ENCODE peak calls at places on chromosomes 4 and X, in six cellular contexts. A is cardiac muscle cell, C is sigmoid colon, F is hepatocyte, I is stomach, J is WERI-Rb-1. Y is an unnamed sample.

GRCh38 chrX:45524805-45525204 is 324.1 kb upstream of the DIPK2B start:
- DNase-seq in A (no peak), C (no peak), F (no peak), I (no peak), J (no peak), Y (peak; percentile 38)

GRCh38 chrX:113136841-113137240 is 296.2 kb upstream of the AMOT start:
- DNase-seq in A (no peak), C (no peak), F (no peak), I (no peak), J (no peak), Y (no peak)

GRCh38 chr4:56307423-56307822 is 79.9 kb downstream of the AASDH start:
- DNase-seq in A (no peak), C (no peak), F (no peak), I (no peak), J (no peak), Y (peak; percentile 81)

GRCh38 chr4:96677499-96677898 is 837.6 kb downstream of the PDHA2 start:
- DNase-seq in A (no peak), C (no peak), F (no peak), I (no peak), J (no peak), Y (peak; percentile 29)

GRCh38 chrX:67546496-67547423 is 2.9 kb downstream of the AR start:
- DNase-seq in A (no peak), C (no peak), F (no peak), I (no peak), J (no peak), Y (no peak)

GRCh38 chr4:2787230-2788100 is 5.4 kb upstream of the SH3BP2 start:
- DNase-seq in A (no peak), C (peak; percentile 78), F (no peak), I (peak; percentile 35), J (no peak), Y (no peak)

GRCh38 chrX:42096262-42096939 is 173.0 kb upstream of the CASK start:
- DNase-seq in A (no peak), C (no peak), F (peak; percentile 77), I (peak; percentile 46), J (no peak), Y (peak; percentile 91)

GRCh38 chr4:83082777-83083176 is 31.8 kb downstream of the PLAC8 start:
- DNase-seq in A (no peak), C (no peak), F (no peak), I (peak; percentile 45), J (no peak), Y (peak; percentile 4)

GRCh38 chr4:12583286-12583685 is 900.9 kb downstream of the RAB28 start:
- DNase-seq in A (no peak), C (no peak), F (no peak), I (no peak), J (no peak), Y (no peak)

GRCh38 chrX:123493857-123494256 is 239.0 kb downstream of the THOC2 start:
- DNase-seq in A (no peak), C (no peak), F (no peak), I (no peak), J (no peak), Y (no peak)

GRCh38 chr4:183571350-183572076 is 66.7 kb downstream of the ING2 start:
- DNase-seq in A (peak; percentile 89), C (no peak), F (peak; percentile 82), I (peak; percentile 74), J (no peak), Y (peak; percentile 67)

GRCh38 chr4:76953956-76954355 is 4.4 kb downstream of the SEPTIN11 start:
- DNase-seq in A (no peak), C (no peak), F (no peak), I (no peak), J (no peak), Y (no peak)

GRCh38 chr4:76147454-76148141 is 599 bp downstream of the NUP54 start:
- DNase-seq in A (peak; percentile 82), C (peak; percentile 72), F (peak; percentile 84), I (peak; percentile 46), J (peak; percentile 95), Y (peak; percentile 67)

GRCh38 chr4:151540728-151541437 is 131.9 kb downstream of the FHIP1A start:
- DNase-seq in A (no peak), C (no peak), F (peak; percentile 70), I (no peak), J (no peak), Y (peak; percentile 100)

GRCh38 chrX:109463729-109464128 is 18.2 kb downstream of the GUCY2F start:
- DNase-seq in A (no peak), C (no peak), F (no peak), I (no peak), J (no peak), Y (peak; percentile 37)

GRCh38 chrX:48737213-48737938 is 24.2 kb upstream of the GLOD5 start:
- DNase-seq in A (peak; percentile 94), C (peak; percentile 97), F (peak; percentile 94), I (peak; percentile 89), J (peak; percentile 93), Y (peak; percentile 93)

GRCh38 chrX:107204063-107204605 is 2.1 kb downstream of the NUP62CL start:
- DNase-seq in A (no peak), C (no peak), F (peak; percentile 34), I (no peak), J (peak; percentile 73), Y (no peak)

GRCh38 chr4:119139822-119140252 is 4.2 kb downstream of the MYOZ2 start:
- DNase-seq in A (no peak), C (no peak), F (no peak), I (no peak), J (no peak), Y (no peak)

GRCh38 chr4:188246488-188246887 is 107.2 kb downstream of the TRIML1 start:
- DNase-seq in A (no peak), C (no peak), F (no peak), I (no peak), J (no peak), Y (no peak)

GRCh38 chr4:187019896-187020295 is 296.2 kb upstream of the FAT1 start:
- DNase-seq in A (no peak), C (no peak), F (no peak), I (no peak), J (no peak), Y (no peak)

GRCh38 chrX:134158821-134159512 is 78.0 kb upstream of the CCDC160 start:
- DNase-seq in A (no peak), C (no peak), F (no peak), I (no peak), J (no peak), Y (no peak)

GRCh38 chr4:152778656-152779512 is 646 bp downstream of the TIGD4 start:
- DNase-seq in A (no peak), C (peak; percentile 66), F (peak; percentile 28), I (peak; percentile 36), J (peak; percentile 53), Y (peak; percentile 27)

GRCh38 chr4:151555151-151555945 is 146.4 kb downstream of the FHIP1A start:
- DNase-seq in A (no peak), C (no peak), F (no peak), I (no peak), J (no peak), Y (peak; percentile 85)

GRCh38 chr4:165931741-165932140 is 58.7 kb downstream of the TLL1 start:
- DNase-seq in A (no peak), C (no peak), F (no peak), I (no peak), J (no peak), Y (no peak)

GRCh38 chr4:6032249-6033244 is 14.3 kb upstream of the C4orf50 start:
- DNase-seq in A (no peak), C (no peak), F (no peak), I (peak; percentile 72), J (no peak), Y (no peak)

GRCh38 chr4:2417196-2417764 is 1.2 kb downstream of the ZFYVE28 start:
- DNase-seq in A (peak; percentile 43), C (no peak), F (peak; percentile 54), I (no peak), J (no peak), Y (no peak)

GRCh38 chrX:35890699-35891098 is 28.8 kb upstream of the CFAP47 start:
- DNase-seq in A (peak; percentile 80), C (no peak), F (peak; percentile 75), I (peak; percentile 48), J (peak; percentile 59), Y (peak; percentile 48)

GRCh38 chrX:19624754-19625153 is 109.4 kb upstream of the MAP3K15 start:
- DNase-seq in A (no peak), C (no peak), F (no peak), I (no peak), J (no peak), Y (peak; percentile 30)

GRCh38 chr4:102345795-102346100 is 466 bp upstream of the SLC39A8 start:
- DNase-seq in A (no peak), C (no peak), F (no peak), I (no peak), J (no peak), Y (no peak)
- TF ChIP-seq CTCF in A (no peak), C (no peak), F (no peak), I (no peak), J (no peak), Y (no peak)

GRCh38 chr4:8010618-8011017 is 71.0 kb upstream of the AFAP1 start:
- DNase-seq in A (peak; percentile 98), C (peak; percentile 78), F (peak; percentile 81), I (peak; percentile 52), J (peak; percentile 85), Y (no peak)

GRCh38 chr4:8009710-8010534 is 70.3 kb upstream of the AFAP1 start:
- DNase-seq in A (no peak), C (no peak), F (no peak), I (no peak), J (no peak), Y (no peak)

GRCh38 chr4:8015512-8015911 is 75.9 kb upstream of the AFAP1 start:
- DNase-seq in A (no peak), C (no peak), F (no peak), I (no peak), J (no peak), Y (peak; percentile 17)

GRCh38 chr4:8013976-8014726 is 74.5 kb upstream of the AFAP1 start:
- DNase-seq in A (no peak), C (no peak), F (no peak), I (no peak), J (no peak), Y (no peak)

GRCh38 chr4:8012517-8012916 is 72.9 kb upstream of the AFAP1 start:
- DNase-seq in A (no peak), C (no peak), F (no peak), I (no peak), J (no peak), Y (no peak)
- H3K27me3 ChIP-seq in A (no peaks in the 10 kb centered on the region), C (no peaks in the 10 kb centered on the region), F (no peaks in the 10 kb centered on the region), I (no peaks in the 10 kb centered on the region), J (no peaks in the 10 kb centered on the region), Y (peaks cover 13% of the 10 kb centered on the region)

DNA sequence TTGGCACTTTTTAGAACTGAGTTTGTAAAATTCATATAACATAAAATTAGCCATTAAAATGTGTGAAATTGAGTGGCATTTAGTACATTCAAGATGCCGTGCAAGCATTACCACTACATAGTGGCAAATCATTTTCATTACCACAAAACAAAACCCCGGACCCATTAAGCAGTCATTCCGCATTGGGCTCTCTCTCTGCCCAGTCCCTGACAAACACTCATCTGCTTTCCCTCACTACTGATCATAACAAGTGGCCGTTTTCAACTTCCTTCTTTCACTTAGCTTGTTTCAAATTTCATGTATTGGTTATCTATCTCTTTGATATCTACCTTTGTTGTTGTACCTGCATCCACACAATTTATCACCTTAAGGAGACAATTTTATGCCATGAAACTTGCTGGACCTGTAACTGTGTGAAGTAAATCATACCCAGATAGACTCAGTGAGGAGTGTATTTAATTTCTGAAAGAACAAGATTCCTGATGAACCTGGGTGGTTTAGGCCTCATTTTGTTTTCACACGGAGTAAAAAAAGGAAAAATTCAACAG is 202.1 kb downstream of the OR13H1 start:
- DNase-seq in A (no peak), C (no peak), F (no peak), I (no peak), J (no peak), Y (no peak)
- H3K4me3 ChIP-seq in A (no peak overlapping the region), C (no peak overlapping the region), F (no peak overlapping the region), I (peak overlapping the region; percentile 51), J (peak overlapping the region; percentile 67), Y (no peak overlapping the region)

GRCh38 chr4:95167809-95168208 is 381.0 kb downstream of the UNC5C start:
- DNase-seq in A (no peak), C (no peak), F (no peak), I (no peak), J (no peak), Y (no peak)
- TF ChIP-seq CTCF in A (no peak), C (no peak), F (no peak), I (no peak), J (no peak), Y (no peak)